ENCODE peak calls at places on chromosomes 13 and 19, in six cellular contexts. M is lower lobe of right lung, W is AG04449, N is GM23338, O is heart left ventricle, F is mesothelial cell of epicardium. Z is an unnamed sample.

GRCh38 chr13:75443356-75443958 is 38.5 kb downstream of the TBC1D4 start:
- DNase-seq in O (no peak), N (no peak), F (no peak), W (no peak), M (no peak), Z (no peak)

GRCh38 chr19:11322269-11323024 is 17.0 kb downstream of the RAB3D start:
- DNase-seq in M (no peak), F (no peak), N (no peak), W (no peak), O (no peak), Z (no peak)

GRCh38 chr19:33547676-33548075 is 26.1 kb upstream of the PEPD start:
- DNase-seq in O (no peak), N (no peak), F (no peak), M (no peak), W (no peak), Z (no peak)

GRCh38 chr19:48608798-48609263 is 2.3 kb downstream of the SPACA4 start:
- DNase-seq in W (no peak), F (no peak), O (no peak), M (no peak), N (peak), Z (no peak)

GRCh38 chr19:5627395-5627904 is 4.6 kb downstream of the SAFB start:
- DNase-seq in N (peak), W (no peak), F (no peak), M (peak), O (peak), Z (no peak)

GRCh38 chr19:2867025-2867991 is at the start of gene ZNF556:
- DNase-seq in W (no peak), F (no peak), M (no peak), N (peak), O (no peak), Z (peak)

GRCh38 chr13:107680115-107680514 is 535.2 kb downstream of the LIG4 start:
- DNase-seq in M (no peak), F (no peak), W (no peak), N (no peak), O (no peak), Z (no peak)

GRCh38 chr19:13693933-13694332 is 70.4 kb upstream of the MRI1 start:
- DNase-seq in M (no peak), F (no peak), W (no peak), N (peak), O (no peak), Z (no peak)

GRCh38 chr19:19747357-19748220 is 14.7 kb upstream of the ZNF14 start:
- DNase-seq in W (no peak), F (no peak), M (no peak), O (no peak), N (no peak), Z (no peak)

GRCh38 chr13:113951246-113951999 is 22.5 kb downstream of the C13orf46 start:
- DNase-seq in F (no peak), M (peak), O (peak), W (no peak), N (peak), Z (no peak)

GRCh38 chr19:11168568-11168967 is 13.0 kb upstream of the SPC24 start:
- DNase-seq in M (no peak), N (no peak), W (peak), F (no peak), O (no peak), Z (peak)

GRCh38 chr13:103236213-103236612 is 170.0 kb upstream of the SLC10A2 start:
- DNase-seq in N (peak), O (no peak), M (no peak), W (no peak), F (no peak), Z (no peak)

DNA sequence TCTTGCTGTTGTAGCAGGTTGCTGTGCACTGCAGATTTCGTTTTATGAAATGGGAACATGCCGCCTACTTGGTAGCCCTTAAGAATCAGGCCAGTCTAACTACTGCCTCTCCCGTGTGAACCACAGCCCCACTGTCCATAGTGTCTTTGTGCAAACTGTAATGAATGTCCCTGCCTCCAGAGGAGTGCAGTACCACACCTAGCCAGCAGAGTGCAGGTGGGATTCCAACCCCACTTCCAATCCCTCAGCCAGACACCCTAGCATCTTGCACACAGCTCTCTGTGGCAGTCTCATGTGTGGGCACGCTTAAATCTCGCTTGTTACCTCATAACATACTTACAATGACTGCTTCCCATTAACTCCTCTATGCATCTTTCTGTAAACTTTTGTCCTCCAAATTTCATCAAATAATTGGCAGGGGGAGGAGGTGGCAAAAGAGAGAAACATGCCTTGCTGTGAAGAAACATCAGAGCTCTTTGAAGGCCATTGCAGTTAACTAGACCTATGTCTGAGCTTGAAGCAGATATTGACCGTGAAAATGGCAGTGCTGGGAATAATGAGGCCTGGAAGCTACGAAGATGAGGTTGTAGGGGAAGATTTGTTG is 47.2 kb downstream of the ZAR1L start:
- DNase-seq in M (no peak), N (peak), W (no peak), O (no peak), F (no peak), Z (no peak)
- TF ChIP-seq CTCF in M (peak), N (peak), W (no peak), O (peak), F (peak), Z (peak)

GRCh38 chr19:30671622-30672051 is 299.5 kb downstream of the ZNF536 start:
- DNase-seq in F (no peak), O (peak), M (no peak), W (no peak), N (no peak), Z (no peak)
- TF ChIP-seq CTCF in F (no peak), O (no peak), M (no peak), W (no peak), N (no peak), Z (no peak)

DNA sequence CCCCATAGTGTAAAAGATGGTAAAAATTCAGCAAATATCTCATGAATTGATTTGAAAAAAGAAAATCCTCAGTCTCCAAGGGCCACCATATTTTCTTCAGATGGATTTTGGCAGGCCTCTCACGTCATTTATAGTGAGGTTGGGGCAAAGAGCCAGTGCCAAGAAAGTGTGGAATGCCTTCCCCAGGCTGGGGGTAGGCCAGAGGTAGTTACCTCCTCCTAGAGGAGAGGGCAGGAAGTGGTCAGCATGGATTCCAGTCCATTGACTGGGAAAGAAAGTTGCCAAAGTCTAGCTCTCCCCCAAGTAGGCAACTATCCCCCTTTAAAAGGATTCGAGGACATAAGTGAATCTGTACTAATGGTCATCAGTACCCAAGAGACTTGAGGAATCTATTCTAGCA is 68.4 kb upstream of the KCTD4 start:
- DNase-seq in N (peak), F (no peak), W (no peak), M (no peak), O (no peak), Z (no peak)
- TF ChIP-seq CTCF in N (peak), F (no peak), W (no peak), M (no peak), O (no peak), Z (peak)

DNA sequence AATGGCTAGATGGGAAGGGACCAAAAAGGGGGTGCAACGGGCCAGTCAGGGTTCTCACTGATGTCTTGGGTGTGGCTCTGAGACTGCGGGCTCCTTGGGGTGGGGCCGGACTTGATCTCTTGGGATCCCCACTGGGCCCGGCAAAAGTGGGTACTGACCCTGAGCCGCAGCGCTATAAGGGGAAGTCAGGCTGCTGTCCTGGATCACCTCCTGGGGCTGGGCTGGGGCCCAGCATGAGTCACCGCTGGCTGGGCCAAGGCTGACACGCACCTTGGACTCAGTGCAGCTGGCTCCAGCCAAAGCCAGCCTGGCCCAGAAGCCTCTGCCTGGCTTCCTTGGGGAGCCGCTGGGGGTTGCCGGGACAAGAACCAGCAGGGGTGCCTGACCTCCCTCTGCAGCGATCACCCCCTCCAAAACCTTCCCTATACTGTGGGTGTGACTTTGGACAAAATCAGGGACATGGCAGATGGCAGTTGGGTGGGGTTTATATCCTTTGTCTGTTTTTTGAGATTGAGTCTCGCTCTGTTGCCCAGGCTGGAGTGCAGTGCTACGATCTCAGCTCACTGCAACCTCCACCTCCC is 614 bp upstream of the IQCN start:
- DNase-seq in F (no peak), N (peak), M (peak), O (peak), W (no peak), Z (no peak)
- TF ChIP-seq CTCF in F (no peak), N (no peak), M (no peak), O (no peak), W (no peak), Z (no peak)

GRCh38 chr13:66995366-66995663 is 234.8 kb downstream of the PCDH9 start:
- DNase-seq in O (no peak), F (no peak), M (no peak), W (no peak), N (no peak), Z (no peak)
- TF ChIP-seq CTCF in O (no peak), F (no peak), M (no peak), W (no peak), N (no peak), Z (no peak)

GRCh38 chr19:49817964-49818690 is at the start of gene MED25:
- DNase-seq in O (peak), M (peak), F (peak), W (no peak), N (peak), Z (peak)
- TF ChIP-seq CTCF in O (no peak), M (peak), F (no peak), W (peak), N (no peak), Z (no peak)

GRCh38 chr19:49801966-49802661 is 11.0 kb downstream of the FUZ start:
- DNase-seq in W (no peak), F (peak), O (peak), M (no peak), N (peak), Z (no peak)
- TF ChIP-seq CTCF in W (peak), F (no peak), O (peak), M (no peak), N (peak), Z (peak)

GRCh38 chr13:96998071-96998470 is 3.8 kb upstream of the OXGR1 start:
- DNase-seq in N (no peak), M (no peak), O (no peak), W (no peak), F (no peak), Z (no peak)
- TF ChIP-seq CTCF in N (no peak), M (no peak), O (no peak), W (no peak), F (no peak), Z (no peak)

GRCh38 chr13:112575680-112576079 is 12.3 kb downstream of the TUBGCP3 start:
- DNase-seq in M (no peak), N (peak), O (no peak), F (no peak), W (no peak), Z (no peak)
- TF ChIP-seq CTCF in M (no peak), N (peak), O (no peak), F (no peak), W (peak), Z (peak)

Z was measured in epithelial cell of proximal tubule.